ENCODE peak calls at places on chromosomes 7 and 10, in six cellular contexts. One of them, this sample, is unnamed.

GRCh38 chr10:6563075-6563474 is 17.0 kb downstream of the PRKCQ start:
- ATAC-seq in K562: peak
- ATAC-seq in GM12878: peak
- ATAC-seq in upper lobe of left lung: peak
- ATAC-seq in A549: no peak
- ATAC-seq in HepG2: no peak
- ATAC-seq in this sample: no peak

GRCh38 chr7:127912901-127913300 is 118.3 kb downstream of the LRRC4 start:
- ATAC-seq in K562: no peak
- ATAC-seq in GM12878: no peak
- ATAC-seq in upper lobe of left lung: no peak
- ATAC-seq in A549: no peak
- ATAC-seq in HepG2: peak
- ATAC-seq in this sample: no peak

GRCh38 chr7:36357054-36357453 is 32.6 kb upstream of the ANLN start:
- ATAC-seq in K562: no peak
- ATAC-seq in GM12878: no peak
- ATAC-seq in upper lobe of left lung: no peak
- ATAC-seq in A549: no peak
- ATAC-seq in HepG2: no peak
- ATAC-seq in this sample: no peak

GRCh38 chr10:56881218-56881617 is 520.2 kb upstream of the ZWINT start:
- ATAC-seq in K562: no peak
- ATAC-seq in GM12878: no peak
- ATAC-seq in upper lobe of left lung: no peak
- ATAC-seq in A549: no peak
- ATAC-seq in HepG2: no peak
- ATAC-seq in this sample: no peak

GRCh38 chr7:4237296-4238235 is 444.5 kb upstream of the FOXK1 start:
- ATAC-seq in K562: no peak
- ATAC-seq in GM12878: no peak
- ATAC-seq in upper lobe of left lung: no peak
- ATAC-seq in A549: no peak
- ATAC-seq in HepG2: no peak
- ATAC-seq in this sample: no peak

GRCh38 chr10:77249901-77250459 is 387.6 kb downstream of the KCNMA1 start:
- ATAC-seq in K562: no peak
- ATAC-seq in GM12878: no peak
- ATAC-seq in upper lobe of left lung: no peak
- ATAC-seq in A549: no peak
- ATAC-seq in HepG2: no peak
- ATAC-seq in this sample: no peak

GRCh38 chr7:22356855-22357310 is at the start of gene RAPGEF5:
- ATAC-seq in K562: no peak
- ATAC-seq in GM12878: peak
- ATAC-seq in upper lobe of left lung: peak
- ATAC-seq in A549: peak
- ATAC-seq in HepG2: peak
- ATAC-seq in this sample: peak

GRCh38 chr7:17021205-17021604 is 139.4 kb upstream of the AGR3 start:
- ATAC-seq in K562: no peak
- ATAC-seq in GM12878: no peak
- ATAC-seq in upper lobe of left lung: no peak
- ATAC-seq in A549: no peak
- ATAC-seq in HepG2: peak
- ATAC-seq in this sample: no peak

GRCh38 chr7:16492513-16493062 is 27.1 kb upstream of the SOSTDC1 start:
- ATAC-seq in K562: peak
- ATAC-seq in GM12878: no peak
- ATAC-seq in upper lobe of left lung: no peak
- ATAC-seq in A549: no peak
- ATAC-seq in HepG2: peak
- ATAC-seq in this sample: no peak

GRCh38 chr10:62095341-62096071 is 173.1 kb downstream of the RTKN2 start:
- ATAC-seq in K562: no peak
- ATAC-seq in GM12878: no peak
- ATAC-seq in upper lobe of left lung: no peak
- ATAC-seq in A549: peak
- ATAC-seq in HepG2: peak
- ATAC-seq in this sample: peak

GRCh38 chr7:151008143-151008510 is 16.2 kb downstream of the ATG9B start:
- ATAC-seq in K562: peak
- ATAC-seq in GM12878: no peak
- ATAC-seq in upper lobe of left lung: no peak
- ATAC-seq in A549: no peak
- ATAC-seq in HepG2: no peak
- ATAC-seq in this sample: no peak

GRCh38 chr7:36088553-36088952 is 64.5 kb upstream of the EEPD1 start:
- ATAC-seq in K562: no peak
- ATAC-seq in GM12878: no peak
- ATAC-seq in upper lobe of left lung: no peak
- ATAC-seq in A549: no peak
- ATAC-seq in HepG2: no peak
- ATAC-seq in this sample: no peak

GRCh38 chr7:27110163-27110976 is 7.9 kb upstream of the HOXA2 start:
- ATAC-seq in K562: no peak
- ATAC-seq in GM12878: no peak
- ATAC-seq in upper lobe of left lung: no peak
- ATAC-seq in A549: no peak
- ATAC-seq in HepG2: no peak
- ATAC-seq in this sample: peak

GRCh38 chr10:68684413-68684812 is 36.6 kb upstream of the CCAR1 start:
- ATAC-seq in K562: no peak
- ATAC-seq in GM12878: no peak
- ATAC-seq in upper lobe of left lung: no peak
- ATAC-seq in A549: no peak
- ATAC-seq in HepG2: no peak
- ATAC-seq in this sample: no peak

GRCh38 chr10:5999440-6000165 is 22.3 kb upstream of the IL15RA start:
- ATAC-seq in K562: peak
- ATAC-seq in GM12878: no peak
- ATAC-seq in upper lobe of left lung: no peak
- ATAC-seq in A549: peak
- ATAC-seq in HepG2: peak
- ATAC-seq in this sample: no peak

GRCh38 chr10:130885021-130885655 is 426.4 kb downstream of the TCERG1L start:
- ATAC-seq in K562: no peak
- ATAC-seq in GM12878: no peak
- ATAC-seq in upper lobe of left lung: peak
- ATAC-seq in A549: no peak
- ATAC-seq in HepG2: no peak
- ATAC-seq in this sample: no peak

GRCh38 chr10:104492349-104492940 is 138.8 kb downstream of the CFAP58 start:
- ATAC-seq in K562: no peak
- ATAC-seq in GM12878: no peak
- ATAC-seq in upper lobe of left lung: no peak
- ATAC-seq in A549: no peak
- ATAC-seq in HepG2: no peak
- ATAC-seq in this sample: no peak

GRCh38 chr10:97328646-97329453 is 5.7 kb downstream of the FRAT2 start:
- ATAC-seq in K562: no peak
- ATAC-seq in GM12878: peak
- ATAC-seq in upper lobe of left lung: no peak
- ATAC-seq in A549: peak
- ATAC-seq in HepG2: peak
- ATAC-seq in this sample: no peak

GRCh38 chr10:97321807-97322195 is 2.7 kb downstream of the FRAT1 start:
- ATAC-seq in K562: no peak
- ATAC-seq in GM12878: no peak
- ATAC-seq in upper lobe of left lung: no peak
- ATAC-seq in A549: no peak
- ATAC-seq in HepG2: no peak
- ATAC-seq in this sample: no peak

GRCh38 chr10:97321032-97321806 is 2.1 kb downstream of the FRAT1 start:
- ATAC-seq in K562: no peak
- ATAC-seq in GM12878: no peak
- ATAC-seq in upper lobe of left lung: peak
- ATAC-seq in A549: no peak
- ATAC-seq in HepG2: peak
- ATAC-seq in this sample: no peak

GRCh38 chr10:97327348-97328294 is 6.9 kb downstream of the FRAT2 start:
- ATAC-seq in K562: peak
- ATAC-seq in GM12878: peak
- ATAC-seq in upper lobe of left lung: peak
- ATAC-seq in A549: peak
- ATAC-seq in HepG2: peak
- ATAC-seq in this sample: no peak

DNA sequence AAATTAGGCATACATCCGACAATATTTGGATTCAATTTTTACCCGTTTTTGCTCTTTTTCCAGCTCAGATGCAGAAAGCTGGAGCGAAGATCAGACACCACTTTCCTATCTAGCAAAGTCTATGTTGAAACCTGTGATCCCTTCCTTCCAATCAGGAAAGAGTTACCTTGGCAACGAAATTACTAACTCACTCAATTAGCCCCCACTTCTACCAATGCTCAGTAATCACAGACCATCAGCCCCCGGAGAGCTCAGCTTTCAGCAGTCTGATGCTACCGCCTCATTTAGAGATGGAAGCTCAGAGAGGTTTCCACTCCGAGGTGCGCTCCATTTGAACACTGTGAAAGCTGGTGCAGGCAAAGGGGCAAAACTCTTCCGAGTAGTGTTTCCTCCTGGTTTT is 6.7 kb downstream of the FRAT1 start:
- ATAC-seq in K562: no peak
- ATAC-seq in GM12878: no peak
- ATAC-seq in upper lobe of left lung: no peak
- ATAC-seq in A549: no peak
- ATAC-seq in HepG2: no peak
- ATAC-seq in this sample: no peak
- TF ChIP-seq EP300 in K562: no peak
- TF ChIP-seq EP300 in GM12878: no peak
- TF ChIP-seq EP300 in upper lobe of left lung: no peak
- TF ChIP-seq EP300 in A549: no peak
- TF ChIP-seq EP300 in HepG2: no peak
- TF ChIP-seq EP300 in this sample: no peak

DNA sequence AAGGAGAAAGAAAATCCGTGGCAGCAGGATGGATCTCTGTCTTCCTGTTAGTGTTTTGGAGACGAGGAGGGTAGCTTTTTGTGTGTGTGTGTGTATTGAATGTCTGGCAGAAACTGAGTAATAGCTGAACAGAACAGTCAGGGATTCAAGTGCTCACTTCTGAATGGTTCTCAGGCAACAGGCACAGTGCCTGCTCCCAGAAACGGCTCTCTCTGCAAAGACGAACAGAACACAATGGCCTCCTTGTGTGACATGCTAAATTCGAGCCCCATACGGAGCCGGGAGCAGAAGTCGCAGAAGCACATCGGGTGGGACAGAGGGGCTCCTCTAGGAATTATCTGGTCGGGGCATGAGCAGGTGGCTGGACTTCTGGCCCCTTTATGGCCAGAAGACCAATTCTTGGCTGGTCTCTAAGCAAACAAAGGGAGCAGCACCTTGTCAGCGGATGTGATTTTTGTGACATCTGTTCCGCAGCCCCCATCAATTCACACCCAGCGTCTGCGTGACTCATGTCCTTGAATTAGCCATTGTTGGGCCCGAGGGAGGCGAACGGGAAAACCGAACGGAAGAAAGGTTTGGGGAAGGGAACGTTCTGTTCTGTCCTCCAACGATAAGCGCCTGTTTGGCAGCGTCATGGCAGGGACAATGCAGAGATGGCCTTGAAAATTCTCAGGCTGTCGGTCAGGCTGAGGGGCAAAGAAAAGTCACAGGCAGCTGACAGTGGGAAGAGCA is 47.3 kb upstream of the NPTX2 start:
- ATAC-seq in K562: no peak
- ATAC-seq in GM12878: no peak
- ATAC-seq in upper lobe of left lung: no peak
- ATAC-seq in A549: no peak
- ATAC-seq in HepG2: no peak
- ATAC-seq in this sample: peak
- TF ChIP-seq EP300 in K562: no peak
- TF ChIP-seq EP300 in GM12878: no peak
- TF ChIP-seq EP300 in upper lobe of left lung: no peak
- TF ChIP-seq EP300 in A549: no peak
- TF ChIP-seq EP300 in HepG2: no peak
- TF ChIP-seq EP300 in this sample: no peak

GRCh38 chr7:78203042-78203720 is 404.6 kb downstream of the PHTF2 start:
- ATAC-seq in K562: no peak
- ATAC-seq in GM12878: no peak
- ATAC-seq in upper lobe of left lung: no peak
- ATAC-seq in A549: no peak
- ATAC-seq in HepG2: no peak
- ATAC-seq in this sample: no peak
- TF ChIP-seq EP300 in K562: no peak
- TF ChIP-seq EP300 in GM12878: no peak
- TF ChIP-seq EP300 in upper lobe of left lung: no peak
- TF ChIP-seq EP300 in A549: no peak
- TF ChIP-seq EP300 in HepG2: no peak
- TF ChIP-seq EP300 in this sample: no peak

DNA sequence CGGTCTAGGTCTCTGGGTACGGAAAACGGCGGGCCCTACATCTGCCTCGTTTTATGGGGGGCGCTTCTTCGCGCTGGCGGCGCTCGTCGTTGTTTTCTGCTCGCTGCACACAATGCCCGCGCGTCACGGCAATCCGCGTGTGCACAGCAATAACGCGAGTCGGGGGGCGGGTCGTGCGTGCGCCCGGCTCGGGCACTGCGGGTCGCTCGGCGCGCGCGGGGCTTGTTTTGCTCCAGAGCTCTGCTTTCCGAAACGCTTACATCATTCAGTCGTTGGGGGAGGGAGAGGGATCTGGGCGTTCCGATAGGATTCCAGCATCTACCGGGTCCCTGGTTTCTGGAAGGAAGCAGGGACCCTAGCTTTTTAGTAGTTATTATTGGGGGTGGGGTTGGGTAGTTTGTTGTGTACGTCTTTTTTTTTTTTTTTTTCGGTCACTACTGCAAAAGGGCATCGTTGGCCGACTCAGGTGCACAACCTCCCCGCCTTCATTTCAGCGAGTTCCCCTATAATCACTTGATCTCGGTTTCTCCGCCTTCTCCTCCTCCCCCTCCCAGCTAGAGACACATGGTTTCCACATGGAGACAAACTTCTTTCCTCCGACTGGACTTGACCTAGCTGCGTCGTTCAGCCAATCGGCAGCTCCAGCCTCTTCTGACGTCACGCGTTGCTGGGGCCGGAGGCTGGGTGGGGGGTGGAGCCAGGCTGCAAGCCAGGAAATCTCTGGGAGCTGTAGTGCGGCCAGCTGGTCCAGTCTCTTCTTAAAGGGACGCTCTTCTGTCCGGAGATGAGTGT is 3.5 kb downstream of the MXI1 start:
- ATAC-seq in K562: peak
- ATAC-seq in GM12878: peak
- ATAC-seq in upper lobe of left lung: peak
- ATAC-seq in A549: peak
- ATAC-seq in HepG2: peak
- ATAC-seq in this sample: peak
- TF ChIP-seq EP300 in K562: no peak
- TF ChIP-seq EP300 in GM12878: no peak
- TF ChIP-seq EP300 in upper lobe of left lung: no peak
- TF ChIP-seq EP300 in A549: no peak
- TF ChIP-seq EP300 in HepG2: no peak
- TF ChIP-seq EP300 in this sample: no peak

This sample was measured in gastroesophageal sphincter.